ENCODE peak calls at places on chromosomes 1 and 21, in nine cellular contexts. One of them, this sample, is unnamed. For H3K4me1, the result is how much of the 10 kb centered on the place peaks cover.

GRCh38 chr1:219432966-219433365 is 179.9 kb downstream of the ZC3H11B start:
- DNase-seq in aorta: no peak
- DNase-seq in pancreas: no peak
- DNase-seq in left ventricle myocardium inferior: peak
- DNase-seq in mammary epithelial cell: no peak
- DNase-seq in cardiac muscle cell: peak
- DNase-seq in SJSA1: no peak
- DNase-seq in HAP-1: no peak
- DNase-seq in upper lobe of right lung: no peak
- DNase-seq in this sample: no peak

GRCh38 chr1:113759341-113760101 is at the start of gene PHTF1:
- DNase-seq in left ventricle myocardium inferior: peak
- DNase-seq in cardiac muscle cell: peak
- DNase-seq in HAP-1: peak
- DNase-seq in aorta: peak
- DNase-seq in upper lobe of right lung: peak
- DNase-seq in SJSA1: peak
- DNase-seq in mammary epithelial cell: peak
- DNase-seq in pancreas: peak
- DNase-seq in this sample: peak

GRCh38 chr1:180722586-180722985 is 90.8 kb downstream of the XPR1 start:
- DNase-seq in mammary epithelial cell: no peak
- DNase-seq in left ventricle myocardium inferior: no peak
- DNase-seq in cardiac muscle cell: no peak
- DNase-seq in SJSA1: no peak
- DNase-seq in pancreas: no peak
- DNase-seq in upper lobe of right lung: no peak
- DNase-seq in HAP-1: no peak
- DNase-seq in aorta: no peak
- DNase-seq in this sample: no peak

GRCh38 chr1:1968767-1969504 is 34.6 kb downstream of the CFAP74 start:
- DNase-seq in mammary epithelial cell: peak
- DNase-seq in aorta: no peak
- DNase-seq in left ventricle myocardium inferior: no peak
- DNase-seq in SJSA1: no peak
- DNase-seq in cardiac muscle cell: no peak
- DNase-seq in upper lobe of right lung: peak
- DNase-seq in pancreas: no peak
- DNase-seq in HAP-1: no peak
- DNase-seq in this sample: peak

GRCh38 chr1:53860967-53861411 is 22.9 kb upstream of the NDC1 start:
- DNase-seq in HAP-1: peak
- DNase-seq in aorta: no peak
- DNase-seq in left ventricle myocardium inferior: no peak
- DNase-seq in mammary epithelial cell: peak
- DNase-seq in SJSA1: peak
- DNase-seq in cardiac muscle cell: peak
- DNase-seq in pancreas: no peak
- DNase-seq in upper lobe of right lung: no peak
- DNase-seq in this sample: peak

GRCh38 chr1:40944841-40945430 is 34.6 kb upstream of the CTPS1 start:
- DNase-seq in upper lobe of right lung: no peak
- DNase-seq in cardiac muscle cell: peak
- DNase-seq in aorta: no peak
- DNase-seq in left ventricle myocardium inferior: no peak
- DNase-seq in HAP-1: no peak
- DNase-seq in mammary epithelial cell: no peak
- DNase-seq in SJSA1: peak
- DNase-seq in pancreas: no peak
- DNase-seq in this sample: peak

GRCh38 chr1:107975861-107976260 is 10.9 kb upstream of the VAV3 start:
- DNase-seq in left ventricle myocardium inferior: no peak
- DNase-seq in mammary epithelial cell: no peak
- DNase-seq in cardiac muscle cell: no peak
- DNase-seq in aorta: no peak
- DNase-seq in SJSA1: no peak
- DNase-seq in upper lobe of right lung: no peak
- DNase-seq in HAP-1: no peak
- DNase-seq in pancreas: no peak
- DNase-seq in this sample: no peak

GRCh38 chr1:996851-997727 is 2.8 kb downstream of the HES4 start:
- DNase-seq in upper lobe of right lung: peak
- DNase-seq in pancreas: no peak
- DNase-seq in aorta: no peak
- DNase-seq in SJSA1: no peak
- DNase-seq in mammary epithelial cell: no peak
- DNase-seq in cardiac muscle cell: no peak
- DNase-seq in left ventricle myocardium inferior: no peak
- DNase-seq in HAP-1: no peak
- DNase-seq in this sample: no peak

GRCh38 chr1:112386786-112387346 is 9.1 kb upstream of the CTTNBP2NL start:
- DNase-seq in left ventricle myocardium inferior: no peak
- DNase-seq in pancreas: peak
- DNase-seq in aorta: no peak
- DNase-seq in mammary epithelial cell: no peak
- DNase-seq in HAP-1: no peak
- DNase-seq in SJSA1: no peak
- DNase-seq in upper lobe of right lung: no peak
- DNase-seq in cardiac muscle cell: no peak
- DNase-seq in this sample: no peak

GRCh38 chr1:24406783-24407182 is 6.8 kb downstream of the STPG1 start:
- DNase-seq in HAP-1: no peak
- DNase-seq in mammary epithelial cell: no peak
- DNase-seq in aorta: no peak
- DNase-seq in left ventricle myocardium inferior: no peak
- DNase-seq in upper lobe of right lung: no peak
- DNase-seq in SJSA1: no peak
- DNase-seq in cardiac muscle cell: no peak
- DNase-seq in pancreas: no peak
- DNase-seq in this sample: no peak

GRCh38 chr1:211724711-211725196 is 49.3 kb upstream of the NEK2 start:
- DNase-seq in mammary epithelial cell: no peak
- DNase-seq in pancreas: no peak
- DNase-seq in SJSA1: no peak
- DNase-seq in upper lobe of right lung: no peak
- DNase-seq in left ventricle myocardium inferior: no peak
- DNase-seq in cardiac muscle cell: peak
- DNase-seq in aorta: no peak
- DNase-seq in HAP-1: no peak
- DNase-seq in this sample: no peak

GRCh38 chr1:221527886-221528634 is 213.8 kb downstream of the DUSP10 start:
- DNase-seq in HAP-1: no peak
- DNase-seq in upper lobe of right lung: no peak
- DNase-seq in mammary epithelial cell: no peak
- DNase-seq in aorta: no peak
- DNase-seq in SJSA1: no peak
- DNase-seq in cardiac muscle cell: no peak
- DNase-seq in left ventricle myocardium inferior: no peak
- DNase-seq in pancreas: no peak
- DNase-seq in this sample: no peak

GRCh38 chr1:167500283-167500860 is 18.0 kb downstream of the CD247 start:
- DNase-seq in cardiac muscle cell: no peak
- DNase-seq in aorta: no peak
- DNase-seq in SJSA1: no peak
- DNase-seq in left ventricle myocardium inferior: no peak
- DNase-seq in HAP-1: no peak
- DNase-seq in mammary epithelial cell: no peak
- DNase-seq in pancreas: no peak
- DNase-seq in upper lobe of right lung: no peak
- DNase-seq in this sample: no peak

GRCh38 chr1:202046227-202046626 is 35.8 kb downstream of the ELF3 start:
- DNase-seq in HAP-1: no peak
- DNase-seq in SJSA1: no peak
- DNase-seq in left ventricle myocardium inferior: no peak
- DNase-seq in cardiac muscle cell: no peak
- DNase-seq in mammary epithelial cell: peak
- DNase-seq in upper lobe of right lung: peak
- DNase-seq in aorta: no peak
- DNase-seq in pancreas: peak
- DNase-seq in this sample: peak
- H3K4me1 ChIP-seq in HAP-1: under half
- H3K4me1 ChIP-seq in SJSA1: under half
- H3K4me1 ChIP-seq in left ventricle myocardium inferior: under half
- H3K4me1 ChIP-seq in cardiac muscle cell: under half
- H3K4me1 ChIP-seq in mammary epithelial cell: under half
- H3K4me1 ChIP-seq in upper lobe of right lung: under half
- H3K4me1 ChIP-seq in aorta: under half
- H3K4me1 ChIP-seq in pancreas: under half
- H3K4me1 ChIP-seq in this sample: under half

GRCh38 chr1:225825606-225826005 is 15.7 kb downstream of the EPHX1 start:
- DNase-seq in mammary epithelial cell: no peak
- DNase-seq in aorta: peak
- DNase-seq in upper lobe of right lung: no peak
- DNase-seq in cardiac muscle cell: peak
- DNase-seq in SJSA1: no peak
- DNase-seq in left ventricle myocardium inferior: no peak
- DNase-seq in pancreas: peak
- DNase-seq in HAP-1: no peak
- DNase-seq in this sample: no peak
- H3K4me1 ChIP-seq in mammary epithelial cell: under half
- H3K4me1 ChIP-seq in aorta: under half
- H3K4me1 ChIP-seq in upper lobe of right lung: under half
- H3K4me1 ChIP-seq in cardiac muscle cell: under half
- H3K4me1 ChIP-seq in SJSA1: under half
- H3K4me1 ChIP-seq in left ventricle myocardium inferior: half or more
- H3K4me1 ChIP-seq in pancreas: under half
- H3K4me1 ChIP-seq in HAP-1: under half
- H3K4me1 ChIP-seq in this sample: under half

DNA sequence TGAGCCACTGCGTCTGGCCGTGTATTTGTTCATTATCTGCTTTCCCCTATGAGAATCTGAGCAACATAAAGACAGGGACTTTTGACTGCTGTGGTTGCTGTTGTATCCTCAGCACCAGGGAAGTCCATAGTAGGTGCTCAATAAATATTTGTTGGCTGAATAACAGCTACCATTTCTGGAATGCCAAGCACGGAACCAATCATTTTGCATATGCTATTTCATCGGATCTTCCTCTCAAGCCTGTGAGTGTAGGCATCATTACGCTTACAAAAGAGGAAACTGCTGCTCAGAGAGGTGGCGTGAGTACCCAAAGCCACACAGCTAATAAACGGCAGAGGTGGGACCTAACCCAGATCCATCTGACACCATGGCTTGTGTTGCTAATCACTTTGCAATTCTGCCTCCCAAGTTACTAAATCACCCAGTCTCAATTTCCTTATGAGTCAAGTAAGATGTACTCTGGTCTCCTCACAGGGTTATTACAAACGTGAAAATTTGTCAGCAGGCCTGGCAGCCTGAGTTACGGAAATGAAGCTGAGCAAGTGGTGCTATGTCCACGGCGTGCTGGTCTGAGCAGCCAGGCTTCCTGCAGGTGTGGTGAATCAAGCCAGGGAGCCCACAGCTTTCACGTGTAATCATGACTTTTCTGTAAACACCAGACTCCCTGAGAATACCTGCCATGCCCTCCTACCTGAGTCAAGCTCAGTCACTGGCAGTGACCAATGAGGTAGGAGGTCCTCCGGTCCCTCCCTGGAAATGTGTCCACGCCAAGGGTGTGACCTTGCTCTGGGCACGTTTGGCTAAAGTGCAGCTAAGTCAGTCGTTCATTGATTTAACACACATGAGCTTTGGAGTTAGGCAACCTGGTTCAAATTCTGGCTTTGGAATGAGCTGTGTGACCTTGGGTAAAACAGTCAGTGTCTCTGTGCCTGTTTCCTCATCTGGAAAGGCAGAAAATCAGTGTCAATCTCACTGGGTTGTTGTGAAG is 4.8 kb upstream of the RHCE start:
- DNase-seq in left ventricle myocardium inferior: no peak
- DNase-seq in SJSA1: no peak
- DNase-seq in mammary epithelial cell: peak
- DNase-seq in cardiac muscle cell: no peak
- DNase-seq in pancreas: peak
- DNase-seq in upper lobe of right lung: no peak
- DNase-seq in HAP-1: no peak
- DNase-seq in aorta: no peak
- DNase-seq in this sample: peak
- H3K4me1 ChIP-seq in left ventricle myocardium inferior: under half
- H3K4me1 ChIP-seq in SJSA1: under half
- H3K4me1 ChIP-seq in mammary epithelial cell: under half
- H3K4me1 ChIP-seq in cardiac muscle cell: under half
- H3K4me1 ChIP-seq in pancreas: under half
- H3K4me1 ChIP-seq in upper lobe of right lung: under half
- H3K4me1 ChIP-seq in HAP-1: under half
- H3K4me1 ChIP-seq in aorta: under half
- H3K4me1 ChIP-seq in this sample: under half

DNA sequence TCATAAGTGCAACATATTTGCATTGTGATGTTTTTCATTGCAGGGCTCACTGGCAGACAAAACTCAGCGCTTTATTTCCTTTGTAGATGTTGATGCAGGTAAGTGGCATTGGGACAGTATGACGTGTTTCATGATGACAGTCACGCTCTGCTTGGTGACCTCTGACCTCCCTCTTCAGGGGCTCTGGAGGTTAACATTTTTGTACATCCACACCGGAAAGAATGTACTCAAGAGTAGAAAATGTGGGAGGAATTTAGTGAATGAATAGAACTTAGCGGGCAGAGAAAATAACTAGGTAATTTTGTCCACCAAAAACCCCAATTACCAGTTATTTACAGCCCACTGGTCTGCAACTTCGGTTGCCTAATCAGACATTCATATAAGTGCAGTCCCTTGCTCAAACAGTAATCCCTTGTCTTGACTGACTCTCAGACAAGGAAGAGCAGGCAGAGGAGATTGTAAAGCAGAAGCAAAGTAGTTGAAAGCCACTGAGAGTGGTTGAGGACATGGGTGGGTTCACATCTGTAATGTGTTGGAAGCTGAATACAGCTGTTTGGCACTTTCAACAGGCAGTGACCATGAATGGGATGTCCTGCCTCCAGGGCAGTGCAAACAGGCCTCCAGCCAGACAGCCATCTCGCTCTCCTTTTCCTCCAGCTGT is 189.0 kb downstream of the NRIP1 start:
- DNase-seq in upper lobe of right lung: no peak
- DNase-seq in pancreas: no peak
- DNase-seq in mammary epithelial cell: no peak
- DNase-seq in left ventricle myocardium inferior: no peak
- DNase-seq in HAP-1: no peak
- DNase-seq in cardiac muscle cell: no peak
- DNase-seq in aorta: no peak
- DNase-seq in SJSA1: no peak
- DNase-seq in this sample: no peak
- H3K4me1 ChIP-seq in upper lobe of right lung: under half
- H3K4me1 ChIP-seq in pancreas: under half
- H3K4me1 ChIP-seq in mammary epithelial cell: under half
- H3K4me1 ChIP-seq in left ventricle myocardium inferior: half or more
- H3K4me1 ChIP-seq in HAP-1: under half
- H3K4me1 ChIP-seq in cardiac muscle cell: under half
- H3K4me1 ChIP-seq in aorta: under half
- H3K4me1 ChIP-seq in SJSA1: under half
- H3K4me1 ChIP-seq in this sample: half or more

GRCh38 chr1:109896681-109897080 is 14.0 kb upstream of the CSF1 start:
- DNase-seq in left ventricle myocardium inferior: no peak
- DNase-seq in pancreas: no peak
- DNase-seq in cardiac muscle cell: no peak
- DNase-seq in aorta: no peak
- DNase-seq in HAP-1: no peak
- DNase-seq in mammary epithelial cell: no peak
- DNase-seq in upper lobe of right lung: no peak
- DNase-seq in SJSA1: no peak
- DNase-seq in this sample: no peak
- H3K4me1 ChIP-seq in left ventricle myocardium inferior: half or more
- H3K4me1 ChIP-seq in pancreas: under half
- H3K4me1 ChIP-seq in cardiac muscle cell: under half
- H3K4me1 ChIP-seq in aorta: under half
- H3K4me1 ChIP-seq in HAP-1: under half
- H3K4me1 ChIP-seq in mammary epithelial cell: under half
- H3K4me1 ChIP-seq in upper lobe of right lung: under half
- H3K4me1 ChIP-seq in SJSA1: under half
- H3K4me1 ChIP-seq in this sample: under half

This sample was measured in PC-3.